ENCODE peak calls at places on chromosome 3, in four cellular contexts. W is activated CD8-positive, alpha-beta T cell treated with anti-CD3 and anti-CD28 coated beads for 36 hours; C is upper lobe of right lung; G is vagina. L is an unnamed sample.
A peak's percentile ranks its signal among the peaks of the same experiment; 100 is the strongest.

GRCh38 chr3:137438561-137438960 is 325.6 kb upstream of the SOX14 start:
- DNase-seq in W (no peak), C (no peak), G (no peak), L (no peak)

GRCh38 chr3:67610458-67610857 is 44.0 kb downstream of the SUCLG2 start:
- DNase-seq in W (no peak), C (no peak), G (no peak), L (no peak)

GRCh38 chr3:176906046-176906905 is 291.0 kb downstream of the TBL1XR1 start:
- DNase-seq in W (no peak), C (no peak), G (no peak), L (no peak)

GRCh38 chr3:46449755-46450552 is 14.8 kb downstream of the LTF start:
- DNase-seq in W (peak; percentile 9), C (no peak), G (no peak), L (no peak)

GRCh38 chr3:123616593-123616992 is 31.7 kb upstream of the HACD2 start:
- DNase-seq in W (no peak), C (no peak), G (no peak), L (no peak)

GRCh38 chr3:37194533-37194932 is 20.2 kb upstream of the LRRFIP2 start:
- DNase-seq in W (no peak), C (no peak), G (no peak), L (no peak)

GRCh38 chr3:42300013-42300412 is 34.0 kb upstream of the CCK start:
- DNase-seq in W (peak; percentile 47), C (no peak), G (no peak), L (no peak)

GRCh38 chr3:178525180-178525704 is 11.0 kb upstream of the KCNMB2 start:
- DNase-seq in W (no peak), C (no peak), G (no peak), L (no peak)

GRCh38 chr3:43080726-43081568 is 24.9 kb downstream of the POMGNT2 start:
- DNase-seq in W (no peak), C (no peak), G (peak; percentile 87), L (no peak)

GRCh38 chr3:79871656-79872055 is 103.9 kb upstream of the ROBO1 start:
- DNase-seq in W (no peak), C (no peak), G (no peak), L (no peak)

GRCh38 chr3:9076985-9077384 is 113.7 kb upstream of the RAD18 start:
- DNase-seq in W (no peak), C (no peak), G (no peak), L (no peak)

GRCh38 chr3:69770219-69770618 is 31.0 kb downstream of the MITF start:
- DNase-seq in W (no peak), C (no peak), G (no peak), L (no peak)

GRCh38 chr3:155001289-155002007 is 78.7 kb upstream of the MME start:
- DNase-seq in W (no peak), C (no peak), G (no peak), L (no peak)

GRCh38 chr3:136350557-136350956 is 100.4 kb downstream of the PCCB start:
- DNase-seq in W (no peak), C (no peak), G (no peak), L (no peak)

GRCh38 chr3:54342676-54343075 is 220.3 kb downstream of the CACNA2D3 start:
- DNase-seq in W (no peak), C (no peak), G (no peak), L (no peak)

GRCh38 chr3:169112153-169112892 is 551.2 kb downstream of the MECOM start:
- DNase-seq in W (no peak), C (no peak), G (no peak), L (no peak)

GRCh38 chr3:60250210-60250609 is 1001.0 kb downstream of the FHIT start:
- DNase-seq in W (no peak), C (no peak), G (no peak), L (no peak)

GRCh38 chr3:106341090-106341489 is 472.3 kb upstream of the CBLB start:
- DNase-seq in W (no peak), C (no peak), G (no peak), L (no peak)

GRCh38 chr3:194364314-194364651 is 5.3 kb downstream of the LRRC15 start:
- DNase-seq in W (no peak), C (no peak), G (no peak), L (no peak)

GRCh38 chr3:161523916-161524315 is 27.3 kb downstream of the OTOL1 start:
- DNase-seq in W (no peak), C (no peak), G (no peak), L (no peak)

GRCh38 chr3:33174711-33175409 is 43.8 kb downstream of the SUSD5 start:
- DNase-seq in W (no peak), C (no peak), G (no peak), L (no peak)

GRCh38 chr3:109392293-109392692 is 54.9 kb upstream of the DPPA4 start:
- DNase-seq in W (no peak), C (no peak), G (no peak), L (no peak)

GRCh38 chr3:11211531-11212300 is 57.4 kb downstream of the HRH1 start:
- DNase-seq in W (no peak), C (no peak), G (no peak), L (no peak)
- TF ChIP-seq CTCF in W (no peak), C (no peak), G (no peak), L (no peak)

GRCh38 chr3:14405886-14406238 is 3.5 kb downstream of the SLC6A6 start:
- DNase-seq in W (no peak), C (no peak), G (no peak), L (no peak)
- TF ChIP-seq CTCF in W (no peak), C (no peak), G (no peak), L (peak; percentile 11)

GRCh38 chr3:56339671-56340070 is 128.6 kb downstream of the ERC2 start:
- DNase-seq in W (no peak), C (no peak), G (no peak), L (no peak)

GRCh38 chr3:56339244-56339643 is 129.0 kb downstream of the ERC2 start:
- DNase-seq in W (no peak), C (no peak), G (no peak), L (no peak)

DNA sequence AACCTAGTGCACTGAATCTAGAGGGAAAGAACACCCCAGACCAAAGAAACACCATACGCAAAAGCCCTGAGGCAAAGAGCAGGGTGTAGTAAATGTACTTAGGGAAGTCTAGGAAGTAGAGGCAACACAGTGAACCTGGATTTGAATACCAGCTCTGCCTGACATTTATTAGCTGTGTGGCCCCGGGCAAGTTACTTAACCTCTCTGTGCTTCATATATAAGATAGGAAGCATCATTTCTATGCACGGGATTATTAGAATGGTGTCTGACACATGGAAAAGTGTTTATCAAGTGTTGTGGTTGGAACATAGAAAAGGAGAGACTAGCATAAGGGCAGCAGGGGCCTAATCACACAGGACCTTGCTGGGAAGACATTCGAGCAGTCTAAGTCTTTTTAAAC is 132.2 kb downstream of the ERC2 start:
- DNase-seq in W (no peak), C (no peak), G (no peak), L (no peak)
- TF ChIP-seq CTCF in W (no peak), C (no peak), G (no peak), L (no peak)

GRCh38 chr3:132273043-132273442 is 44.2 kb upstream of the ACP3 start:
- DNase-seq in W (no peak), C (no peak), G (no peak), L (no peak)

GRCh38 chr3:132265488-132265887 is 51.7 kb upstream of the ACP3 start:
- DNase-seq in W (no peak), C (no peak), G (no peak), L (no peak)

GRCh38 chr3:132267594-132267993 is 49.6 kb upstream of the ACP3 start:
- DNase-seq in W (no peak), C (no peak), G (no peak), L (no peak)

GRCh38 chr3:132265008-132265407 is 52.2 kb upstream of the ACP3 start:
- DNase-seq in W (no peak), C (no peak), G (no peak), L (no peak)

DNA sequence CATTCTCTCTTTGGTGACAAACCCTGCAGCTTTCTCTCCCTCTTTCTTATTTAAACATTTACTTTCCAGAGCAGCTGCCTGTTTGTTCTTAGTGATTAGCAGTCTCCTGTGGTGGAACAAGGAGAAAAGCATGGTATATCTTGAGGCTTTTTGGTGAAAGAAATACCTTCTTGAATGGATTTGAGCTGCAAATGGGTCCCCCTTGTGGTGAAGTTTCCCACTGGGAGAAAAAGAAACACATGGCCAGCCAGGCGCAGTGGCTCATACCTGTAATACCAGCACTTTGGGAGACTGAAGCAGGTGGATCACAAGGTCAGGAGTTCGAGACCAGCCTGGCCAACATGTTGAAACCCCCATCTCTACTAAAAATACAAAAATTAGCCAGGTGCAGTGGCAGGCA is 48.3 kb upstream of the ACP3 start:
- DNase-seq in W (peak; percentile 2), C (no peak), G (no peak), L (no peak)
- TF ChIP-seq CTCF in W (no peak), C (peak; percentile 37), G (no peak), L (peak; percentile 14)

GRCh38 chr3:57863380-57863779 is 107.3 kb downstream of the SLMAP start:
- DNase-seq in W (no peak), C (no peak), G (no peak), L (no peak)

GRCh38 chr3:57862894-57863293 is 106.8 kb downstream of the SLMAP start:
- DNase-seq in W (no peak), C (no peak), G (no peak), L (no peak)

DNA sequence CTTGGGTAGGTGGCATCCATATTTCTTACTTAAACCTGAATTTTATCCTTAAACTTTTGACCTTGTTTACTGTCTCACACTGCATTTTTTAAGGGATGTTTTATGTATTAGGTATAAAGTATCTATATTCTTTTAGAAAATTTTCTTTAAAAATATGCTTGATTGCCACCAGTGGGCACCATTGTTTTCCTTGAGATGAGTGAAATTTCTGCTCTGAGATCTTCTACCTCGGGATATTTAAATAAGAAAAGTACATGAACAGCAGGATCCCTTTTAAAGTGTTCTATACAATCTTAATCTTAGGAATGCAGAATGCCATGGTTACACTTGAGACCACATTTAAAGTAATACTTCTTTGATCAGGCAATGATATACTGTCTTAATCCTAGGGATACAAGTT is 108.7 kb downstream of the SLMAP start:
- DNase-seq in W (no peak), C (no peak), G (no peak), L (no peak)
- TF ChIP-seq CTCF in W (no peak), C (peak; percentile 33), G (no peak), L (peak; percentile 43)

GRCh38 chr3:87634426-87634825 is 358.0 kb upstream of the POU1F1 start:
- DNase-seq in W (no peak), C (no peak), G (no peak), L (no peak)
- TF ChIP-seq CTCF in W (no peak), C (no peak), G (no peak), L (no peak)

GRCh38 chr3:52015431-52016256 is 19.9 kb upstream of the RPL29 start:
- DNase-seq in W (no peak), C (no peak), G (no peak), L (no peak)

GRCh38 chr3:52012699-52013098 is 17.0 kb upstream of the RPL29 start:
- DNase-seq in W (no peak), C (peak; percentile 53), G (no peak), L (no peak)

GRCh38 chr3:52017467-52018065 is 21.9 kb upstream of the RPL29 start:
- DNase-seq in W (no peak), C (peak; percentile 52), G (no peak), L (no peak)

GRCh38 chr3:52014613-52015012 is 18.9 kb upstream of the RPL29 start:
- DNase-seq in W (no peak), C (peak; percentile 54), G (no peak), L (no peak)

GRCh38 chr3:52013802-52014598 is 18.3 kb upstream of the RPL29 start:
- DNase-seq in W (no peak), C (peak; percentile 56), G (no peak), L (no peak)
- TF ChIP-seq CTCF in W (no peak), C (no peak), G (no peak), L (no peak)